ENCODE peak calls at places on chromosomes 7 and 10, in eight cellular contexts. M is activated CD4-positive, alpha-beta T cell treated with anti-CD3 and anti-CD28 coated beads for 1 hour; Y is RWPE1; K is choroid plexus epithelial cell; D is GM13976; J is left colon; T is NCI-H446; O is activated CD4-positive, CD25-positive, alpha-beta regulatory T cell. F is an unnamed sample.

GRCh38 chr7:42115795-42116194 is 121.2 kb downstream of the GLI3 start:
- DNase-seq in D (no peak), J (no peak), K (no peak), T (no peak), Y (no peak), M (no peak), O (no peak), F (no peak)

GRCh38 chr7:155637155-155637554 is 7.3 kb upstream of the RBM33 start:
- DNase-seq in J (no peak), T (no peak), M (no peak), K (no peak), D (no peak), Y (no peak), O (no peak), F (no peak)

GRCh38 chr10:75954486-75954885 is 523.1 kb downstream of the LRMDA start:
- DNase-seq in T (no peak), Y (no peak), J (no peak), M (no peak), K (no peak), D (no peak), O (no peak), F (no peak)

GRCh38 chr7:55250313-55250712 is 114.8 kb upstream of the LANCL2 start:
- DNase-seq in Y (peak; percentile 34), D (no peak), J (peak; percentile 59), K (peak; percentile 23), M (no peak), T (peak; percentile 56), O (no peak), F (no peak)

GRCh38 chr10:94085288-94085687 is 91.6 kb downstream of the PLCE1 start:
- DNase-seq in D (no peak), O (no peak), T (no peak), K (no peak), M (no peak), J (no peak), Y (no peak), F (no peak)

GRCh38 chr10:7529638-7530037 is 118.8 kb upstream of the SFMBT2 start:
- DNase-seq in D (no peak), O (no peak), M (no peak), J (no peak), T (peak; percentile 37), Y (peak; percentile 13), K (no peak), F (no peak)

GRCh38 chr10:33006342-33006887 is 48.4 kb upstream of the ITGB1 start:
- DNase-seq in D (no peak), T (no peak), Y (no peak), J (no peak), M (no peak), O (no peak), K (no peak), F (no peak)

GRCh38 chr10:80204193-80204714 is 1.1 kb downstream of the ANXA11 start:
- DNase-seq in T (no peak), O (no peak), K (peak; percentile 36), M (no peak), J (peak; percentile 83), D (no peak), Y (peak; percentile 76), F (no peak)

GRCh38 chr7:117796889-117797288 is 76.4 kb downstream of the CTTNBP2 start:
- DNase-seq in K (no peak), M (no peak), O (no peak), D (no peak), Y (no peak), J (no peak), T (no peak), F (no peak)

GRCh38 chr7:99365318-99366141 is 9.0 kb upstream of the ARPC1B start:
- DNase-seq in M (peak; percentile 58), O (peak; percentile 39), T (no peak), J (peak; percentile 84), K (no peak), D (peak; percentile 78), Y (peak; percentile 63), F (no peak)

GRCh38 chr10:125076891-125077643 is 83.3 kb downstream of the CTBP2 start:
- DNase-seq in D (no peak), Y (no peak), J (no peak), M (no peak), K (peak; percentile 77), O (no peak), T (no peak), F (no peak)

GRCh38 chr7:135428011-135428410 is 81.9 kb downstream of the CNOT4 start:
- DNase-seq in T (no peak), K (no peak), O (no peak), M (no peak), D (no peak), Y (no peak), J (no peak), F (no peak)

GRCh38 chr7:126993626-126994213 is 259.0 kb downstream of the GRM8 start:
- DNase-seq in D (no peak), O (no peak), J (no peak), Y (no peak), K (no peak), T (no peak), M (no peak), F (no peak)

GRCh38 chr7:2374830-2375728 is 20.5 kb downstream of the EIF3B start:
- DNase-seq in Y (no peak), M (no peak), K (no peak), T (no peak), D (no peak), O (no peak), J (no peak), F (no peak)

GRCh38 chr10:43138757-43139241 is 554 bp downstream of the CSGALNACT2 start:
- DNase-seq in Y (peak; percentile 46), D (peak; percentile 64), M (peak; percentile 44), T (no peak), K (peak; percentile 46), O (peak; percentile 20), J (peak; percentile 43), F (no peak)